ENCODE peak calls at places on chromosomes 5 and 9, in eight cellular contexts. P is nephron progenitor cell, Z is OCI-LY7, B is GM12865, T is GM23338, J is amygdala, S is NT2/D1, L is anterior cingulate cortex. Q is an unnamed sample.

GRCh38 chr5:16737173-16737572 is 120.4 kb upstream of the RETREG1 start:
- DNase-seq in P (no peak), J (no peak), T (no peak), Z (no peak), B (peak), S (no peak), L (no peak), Q (no peak)

GRCh38 chr9:89420397-89420796 is 77.5 kb downstream of the SEMA4D start:
- DNase-seq in P (no peak), T (no peak), L (no peak), S (no peak), B (no peak), J (no peak), Z (no peak), Q (no peak)

GRCh38 chr9:124621371-124622328 is 114.5 kb upstream of the NR5A1 start:
- DNase-seq in B (peak), S (no peak), Z (no peak), J (no peak), L (no peak), P (no peak), T (no peak), Q (peak)

GRCh38 chr9:20693068-20693467 is 9.0 kb downstream of the FOCAD start:
- DNase-seq in P (no peak), S (no peak), Z (no peak), L (no peak), B (no peak), J (no peak), T (peak), Q (peak)

GRCh38 chr9:106233116-106233515 is 538.8 kb downstream of the TMEM38B start:
- DNase-seq in B (no peak), T (no peak), P (no peak), J (no peak), L (no peak), S (no peak), Z (no peak), Q (no peak)

GRCh38 chr9:136795027-136795402 is 1.1 kb upstream of the CCDC183 start:
- DNase-seq in T (no peak), S (no peak), B (no peak), J (no peak), L (no peak), P (no peak), Z (no peak), Q (no peak)

GRCh38 chr5:137710086-137710485 is 25.8 kb downstream of the KLHL3 start:
- DNase-seq in S (no peak), Z (no peak), B (no peak), J (no peak), T (no peak), L (no peak), P (no peak), Q (no peak)

GRCh38 chr5:51632794-51633193 is 249.5 kb downstream of the ISL1 start:
- DNase-seq in L (no peak), J (no peak), S (no peak), Z (no peak), T (no peak), B (no peak), P (no peak), Q (no peak)

GRCh38 chr5:74638776-74639537 is 1.6 kb downstream of the ENC1 start:
- DNase-seq in Z (peak), T (no peak), J (no peak), P (no peak), L (no peak), B (peak), S (no peak), Q (no peak)

Q was measured in OCI-M1.